ENCODE peak calls at places on chromosome 1, in ten cellular contexts. A is KBM-7; V is DMS153; M is COLO829; J is fibroblast of pulmonary artery; I is colonic mucosa; K is iris pigment epithelial cell; T is stimulated activated CD8-positive, alpha-beta memory T cell treated with anti-CD3 and anti-CD28 coated beads, Interleukin-2, amount 100 ng/mL, for 1 hour; W is RPMI7951; S is A549. Z is an unnamed sample.

GRCh38 chr1:17725084-17725718 is 29.9 kb upstream of the ACTL8 start:
- DNase-seq in I (no peak), A (no peak), K (no peak), V (peak), S (no peak), J (no peak), W (peak), T (no peak), M (no peak), Z (no peak)

GRCh38 chr1:228082975-228083870 is 715 bp downstream of the ARF1 start:
- DNase-seq in M (no peak), V (no peak), K (no peak), I (peak), T (no peak), S (no peak), A (no peak), J (no peak), W (peak), Z (peak)

GRCh38 chr1:218079379-218079778 is 205.7 kb upstream of the RRP15 start:
- DNase-seq in J (no peak), S (no peak), I (no peak), M (no peak), V (no peak), T (no peak), K (no peak), W (no peak), A (no peak), Z (no peak)

GRCh38 chr1:79207786-79208185 is 201.3 kb upstream of the ADGRL4 start:
- DNase-seq in M (no peak), W (no peak), I (no peak), T (no peak), S (no peak), V (no peak), A (no peak), K (no peak), J (no peak), Z (no peak)

GRCh38 chr1:213014642-213015041 is 1.0 kb downstream of the ANGEL2 start:
- DNase-seq in J (peak), W (peak), A (no peak), T (no peak), M (peak), V (no peak), S (no peak), I (peak), K (peak), Z (peak)

GRCh38 chr1:218692808-218693207 is 347.7 kb downstream of the TGFB2 start:
- DNase-seq in V (no peak), S (no peak), M (no peak), K (no peak), I (no peak), A (no peak), W (no peak), J (no peak), T (no peak), Z (no peak)

GRCh38 chr1:25174363-25174729 is 58.0 kb downstream of the SYF2 start:
- DNase-seq in I (no peak), T (no peak), V (no peak), K (no peak), S (no peak), W (no peak), A (no peak), M (no peak), J (no peak), Z (no peak)

GRCh38 chr1:228689255-228689654 is 46.0 kb upstream of the RHOU start:
- DNase-seq in I (no peak), S (no peak), K (no peak), V (no peak), A (no peak), M (no peak), T (no peak), W (no peak), J (no peak), Z (no peak)

GRCh38 chr1:202072211-202072610 is 50.5 kb upstream of the GPR37L1 start:
- DNase-seq in J (no peak), V (no peak), T (no peak), I (peak), W (no peak), A (no peak), S (no peak), M (no peak), K (no peak), Z (no peak)

GRCh38 chr1:87278791-87279190 is 49.9 kb upstream of the LMO4 start:
- DNase-seq in T (no peak), M (peak), A (no peak), S (no peak), V (no peak), K (no peak), W (no peak), I (no peak), J (peak), Z (no peak)

GRCh38 chr1:53076721-53077598 is 14.9 kb downstream of the PODN start:
- DNase-seq in I (no peak), K (no peak), J (no peak), W (no peak), M (no peak), S (no peak), T (no peak), A (no peak), V (no peak), Z (no peak)

GRCh38 chr1:84603941-84604830 is 29.9 kb upstream of the CTBS start:
- DNase-seq in I (no peak), K (peak), A (peak), S (no peak), T (no peak), J (peak), M (peak), W (peak), V (peak), Z (peak)

GRCh38 chr1:117607471-117607870 is 1.6 kb downstream of the TENT5C start:
- DNase-seq in W (peak), T (peak), K (no peak), M (no peak), V (no peak), I (peak), S (no peak), A (peak), J (no peak), Z (peak)

GRCh38 chr1:46804926-46805325 is 6.1 kb downstream of the CYP4B1 start:
- DNase-seq in J (no peak), M (no peak), S (no peak), I (no peak), K (no peak), W (no peak), T (no peak), V (no peak), A (no peak), Z (no peak)

GRCh38 chr1:77230051-77230450 is 10.8 kb upstream of the PIGK start:
- DNase-seq in V (no peak), W (no peak), M (no peak), K (peak), A (no peak), J (no peak), I (no peak), T (no peak), S (peak), Z (no peak)

GRCh38 chr1:23908453-23909341 is 4.5 kb downstream of the CNR2 start:
- DNase-seq in J (no peak), A (peak), T (no peak), S (no peak), M (no peak), K (no peak), I (no peak), V (no peak), W (no peak), Z (no peak)

GRCh38 chr1:77539510-77540142 is 142.8 kb downstream of the ZZZ3 start:
- DNase-seq in A (no peak), T (no peak), S (peak), V (no peak), K (peak), I (no peak), M (no peak), W (peak), J (peak), Z (no peak)

GRCh38 chr1:57329932-57330331 is 93.9 kb downstream of the DAB1 start:
- DNase-seq in M (no peak), A (no peak), S (no peak), K (no peak), J (no peak), I (no peak), V (no peak), T (no peak), W (no peak), Z (no peak)

GRCh38 chr1:164781980-164782379 is 223.0 kb downstream of the PBX1 start:
- DNase-seq in J (no peak), T (no peak), I (no peak), A (no peak), V (no peak), K (no peak), S (no peak), M (no peak), W (no peak), Z (no peak)

GRCh38 chr1:203153051-203153988 is 22.3 kb downstream of the MYBPH start:
- DNase-seq in V (no peak), S (no peak), T (no peak), M (no peak), W (no peak), J (no peak), K (peak), A (no peak), I (no peak), Z (no peak)

GRCh38 chr1:7755448-7755847 is 15.6 kb upstream of the VAMP3 start:
- DNase-seq in W (peak), J (peak), M (no peak), T (no peak), S (no peak), V (no peak), I (no peak), A (peak), K (peak), Z (no peak)

GRCh38 chr1:224472806-224473205 is 38.2 kb upstream of the WDR26 start:
- DNase-seq in J (no peak), A (no peak), K (no peak), S (no peak), M (no peak), V (no peak), W (no peak), I (no peak), T (no peak), Z (peak)

GRCh38 chr1:220315070-220315839 is 43.0 kb upstream of the RAB3GAP2 start:
- DNase-seq in S (no peak), V (no peak), T (no peak), I (no peak), A (no peak), K (no peak), M (no peak), J (no peak), W (no peak), Z (no peak)

Z was measured in erythroblast.